ENCODE peak calls at places on chromosomes 6 and 20, in nine cellular contexts. W is tibial artery, F is head of caudate nucleus, N is neural progenitor cell, Q is dermis microvascular lymphatic vessel endothelial cell, C is GM13976, Y is naive B cell, H is HEK293T, S is HFF-Myc. K is an unnamed sample.

GRCh38 chr20:13222319-13222716 is 1.2 kb downstream of the ISM1 start:
- DNase-seq in F (no peak), S (no peak), N (peak; percentile 10), Y (no peak), W (no peak), Q (no peak), H (no peak), C (peak; percentile 10), K (peak; percentile 44)

GRCh38 chr6:97653517-97653916 is 370.5 kb upstream of the MMS22L start:
- DNase-seq in F (no peak), C (no peak), Q (no peak), N (no peak), H (no peak), S (no peak), W (no peak), Y (no peak), K (no peak)

GRCh38 chr6:36392621-36393020 is 5.2 kb upstream of the ETV7 start:
- DNase-seq in S (no peak), N (no peak), W (no peak), Y (no peak), C (no peak), F (no peak), Q (no peak), H (no peak), K (peak; percentile 50)

GRCh38 chr6:88499845-88500699 is 333.9 kb upstream of the CNR1 start:
- DNase-seq in S (no peak), W (no peak), Q (no peak), F (no peak), H (no peak), Y (no peak), N (no peak), C (peak; percentile 13), K (no peak)

GRCh38 chr6:84581494-84582259 is 182.7 kb downstream of the TBX18 start:
- DNase-seq in N (no peak), F (no peak), W (no peak), S (no peak), C (no peak), H (no peak), Y (no peak), Q (no peak), K (no peak)

GRCh38 chr20:36147707-36148106 is 6.8 kb upstream of the EPB41L1 start:
- DNase-seq in H (no peak), F (no peak), Y (no peak), N (no peak), W (no peak), S (no peak), Q (no peak), C (no peak), K (no peak)

GRCh38 chr6:12873706-12874105 is 157.1 kb downstream of the PHACTR1 start:
- DNase-seq in H (no peak), Q (no peak), C (no peak), F (no peak), Y (no peak), W (no peak), S (no peak), N (no peak), K (no peak)

GRCh38 chr6:141103246-141103645 is 1029.5 kb upstream of the GJE1 start:
- DNase-seq in H (no peak), S (no peak), C (no peak), N (no peak), W (no peak), Q (no peak), Y (no peak), F (no peak), K (no peak)

GRCh38 chr6:29232725-29233124 is 62.0 kb downstream of the OR2J2 start:
- DNase-seq in Y (no peak), C (no peak), S (no peak), N (no peak), Q (no peak), W (no peak), H (no peak), F (no peak), K (no peak)